ENCODE peak calls at places on chromosomes 16 and 17, in eight cellular contexts. Q, N, I, H, T, W, Z and G are unnamed samples.

GRCh38 chr17:81157848-81158687 is 7.2 kb upstream of the PVALEF start:
- DNase-seq in T (no peak), W (no peak), I (no peak), Z (no peak), N (no peak), H (no peak), Q (no peak), G (no peak)

GRCh38 chr17:28950017-28950751 is 1.1 kb downstream of the PHF12 start:
- DNase-seq in I (peak), W (no peak), N (no peak), Z (peak), H (peak), T (peak), Q (peak), G (no peak)

GRCh38 chr16:75012380-75013081 is 13.7 kb downstream of the ZNRF1 start:
- DNase-seq in I (no peak), H (no peak), Q (no peak), T (no peak), Z (no peak), N (no peak), W (no peak), G (no peak)

GRCh38 chr17:80362428-80363119 is 52.4 kb upstream of the ENDOV start:
- DNase-seq in T (no peak), W (no peak), I (no peak), H (no peak), Z (peak), Q (peak), N (no peak), G (no peak)

GRCh38 chr17:78671607-78672404 is 94.6 kb upstream of the DNAH17 start:
- DNase-seq in I (no peak), H (no peak), Z (no peak), T (no peak), Q (peak), W (no peak), N (no peak), G (no peak)

GRCh38 chr17:41762391-41762790 is 24.1 kb downstream of the JUP start:
- DNase-seq in W (no peak), Q (no peak), N (no peak), T (no peak), H (no peak), I (no peak), Z (no peak), G (no peak)

GRCh38 chr17:76550712-76551615 is 11.1 kb downstream of the PRCD start:
- DNase-seq in T (no peak), Q (peak), H (no peak), Z (no peak), W (no peak), N (no peak), I (no peak), G (no peak)

GRCh38 chr17:7459961-7460545 is 15.2 kb downstream of the CHRNB1 start:
- DNase-seq in Q (no peak), T (no peak), N (no peak), Z (no peak), H (no peak), I (no peak), W (no peak), G (no peak)

GRCh38 chr16:72467157-72467759 is 295.3 kb upstream of the PMFBP1 start:
- DNase-seq in Q (peak), I (no peak), W (peak), T (no peak), N (peak), Z (no peak), H (peak), G (no peak)

GRCh38 chr16:88899901-88900648 is 33.6 kb upstream of the PABPN1L start:
- DNase-seq in Q (no peak), I (no peak), Z (no peak), W (no peak), H (no peak), T (no peak), N (no peak), G (no peak)

GRCh38 chr17:42276359-42276608 is at the start of gene STAT5B:
- DNase-seq in H (peak), N (no peak), Q (peak), W (no peak), I (no peak), T (peak), Z (peak), G (no peak)

GRCh38 chr17:66345264-66345663 is 42.9 kb downstream of the PRKCA start:
- DNase-seq in I (no peak), Z (no peak), H (no peak), Q (no peak), T (no peak), W (no peak), N (no peak), G (no peak)

GRCh38 chr16:73405851-73406250 is 357.9 kb upstream of the ZFHX3 start:
- DNase-seq in W (no peak), I (no peak), Z (no peak), N (no peak), T (no peak), Q (peak), H (no peak), G (no peak)

GRCh38 chr16:80123189-80123588 is 417.6 kb upstream of the DYNLRB2 start:
- DNase-seq in H (no peak), W (no peak), I (no peak), N (no peak), Z (no peak), T (no peak), Q (no peak), G (no peak)

GRCh38 chr16:4361033-4361943 is 10.2 kb upstream of the PAM16 start:
- DNase-seq in T (no peak), I (no peak), N (no peak), Z (no peak), H (no peak), Q (no peak), W (no peak), G (no peak)

GRCh38 chr16:83899978-83900377 is 1.1 kb downstream of the MLYCD start:
- DNase-seq in N (no peak), I (no peak), H (no peak), Q (no peak), T (no peak), Z (no peak), W (no peak), G (no peak)

GRCh38 chr17:33910200-33910857 is 344.8 kb upstream of the CCL2 start:
- DNase-seq in N (no peak), Q (no peak), T (no peak), W (no peak), I (no peak), H (no peak), Z (no peak), G (no peak)

GRCh38 chr16:30002614-30003346 is 6.7 kb downstream of the INO80E start:
- DNase-seq in Q (no peak), N (no peak), Z (no peak), H (no peak), W (no peak), T (no peak), I (no peak), G (no peak)

GRCh38 chr16:85123891-85124635 is 11.8 kb upstream of the CIBAR2 start:
- DNase-seq in Z (peak), T (peak), I (no peak), N (no peak), Q (peak), W (peak), H (peak), G (no peak)

GRCh38 chr16:28845173-28846079 is 722 bp downstream of the TUFM start:
- DNase-seq in N (peak), H (peak), Q (no peak), T (peak), W (no peak), Z (no peak), I (no peak), G (no peak)

GRCh38 chr16:31460582-31461002 is 1.3 kb downstream of the ARMC5 start:
- DNase-seq in Z (no peak), N (peak), Q (peak), I (no peak), H (peak), T (no peak), W (peak), G (no peak)

GRCh38 chr17:726331-726919 is 6.0 kb upstream of the TLCD3A start:
- DNase-seq in T (peak), I (no peak), H (peak), Z (no peak), Q (no peak), W (no peak), N (no peak), G (no peak)

GRCh38 chr17:81399481-81400153 is 4.4 kb downstream of the BAHCC1 start:
- DNase-seq in N (no peak), Q (no peak), Z (no peak), W (no peak), T (no peak), H (no peak), I (no peak), G (no peak)

GRCh38 chr17:61005358-61005757 is 327.7 kb downstream of the BCAS3 start:
- DNase-seq in N (no peak), T (no peak), W (no peak), H (no peak), Z (peak), I (no peak), Q (peak), G (no peak)

GRCh38 chr17:77677637-77678036 is 280.9 kb upstream of the TNRC6C start:
- DNase-seq in I (no peak), Z (no peak), N (no peak), Q (no peak), T (no peak), H (no peak), W (no peak), G (no peak)

GRCh38 chr16:57304169-57305061 is 19.9 kb upstream of the PLLP start:
- DNase-seq in H (no peak), T (peak), I (no peak), Z (peak), Q (peak), N (no peak), W (peak), G (no peak)

GRCh38 chr16:66121466-66121865 is 245.0 kb upstream of the CDH5 start:
- DNase-seq in Q (no peak), T (no peak), I (no peak), W (no peak), N (no peak), Z (no peak), H (no peak), G (no peak)

GRCh38 chr16:15052747-15053476 is 3.0 kb downstream of the NTAN1 start:
- DNase-seq in H (no peak), W (no peak), I (no peak), Q (no peak), T (no peak), Z (no peak), N (no peak), G (no peak)

GRCh38 chr16:15054357-15055140 is 1.3 kb downstream of the NTAN1 start:
- DNase-seq in Q (no peak), Z (no peak), W (no peak), H (no peak), T (no peak), I (no peak), N (no peak), G (no peak)

GRCh38 chr16:15057755-15058417 is 2.0 kb upstream of the NTAN1 start:
- DNase-seq in T (peak), H (no peak), W (no peak), N (no peak), I (no peak), Q (no peak), Z (no peak), G (no peak)

GRCh38 chr16:15053904-15054303 is 2.0 kb downstream of the NTAN1 start:
- DNase-seq in Q (no peak), W (no peak), Z (no peak), I (no peak), H (no peak), T (no peak), N (no peak), G (no peak)

DNA sequence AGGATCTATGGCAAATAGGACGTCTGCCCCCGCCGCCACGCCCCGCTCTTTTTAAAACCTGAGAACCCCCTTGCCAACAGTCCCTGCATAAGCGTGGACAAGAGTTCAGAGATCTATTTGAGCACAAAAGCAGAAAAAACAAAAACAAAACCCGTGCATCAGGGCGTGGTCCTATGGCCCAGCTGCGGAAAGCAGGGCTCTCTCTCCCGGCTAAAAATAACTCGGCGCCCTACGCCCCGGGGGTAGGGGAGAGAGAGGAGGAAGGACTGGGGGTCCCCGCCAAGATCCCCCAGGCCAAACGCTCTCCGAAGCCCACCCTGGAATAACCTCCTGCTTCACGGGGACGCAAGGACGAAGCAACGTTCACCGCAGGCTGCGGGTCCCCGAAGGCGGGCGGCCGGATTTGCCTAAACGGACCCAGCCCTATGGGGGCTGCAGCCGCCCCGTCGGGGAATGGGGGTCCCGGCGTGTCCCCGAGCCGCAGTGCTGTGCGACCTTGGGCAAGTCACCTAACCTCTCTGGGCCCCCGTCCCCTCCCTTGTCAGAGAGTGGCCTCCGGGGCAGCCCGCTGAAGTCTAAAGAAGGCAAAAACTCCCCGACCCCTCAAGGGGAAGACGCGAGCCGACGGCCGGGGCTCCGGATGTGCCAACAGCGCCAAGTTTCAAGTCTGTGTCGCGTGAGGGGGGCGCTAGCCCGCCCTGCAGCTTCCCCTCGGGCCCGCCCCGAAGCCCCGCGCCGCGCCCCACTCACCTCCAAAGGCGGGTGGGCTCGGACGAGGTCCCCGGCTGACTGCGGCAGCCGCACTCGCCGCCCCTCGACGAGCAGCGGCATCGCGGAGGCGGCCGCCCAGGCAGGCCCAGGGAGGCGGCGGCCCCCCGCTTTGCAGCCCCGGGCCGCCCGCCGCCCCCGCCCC is 477 bp downstream of the NTAN1 start:
- DNase-seq in I (no peak), H (peak), Q (peak), W (no peak), T (peak), N (no peak), Z (peak), G (no peak)
- TF ChIP-seq CTCF in I (no peak), H (peak), Q (no peak), W (no peak), T (no peak), N (peak), Z (no peak), G (peak)

DNA sequence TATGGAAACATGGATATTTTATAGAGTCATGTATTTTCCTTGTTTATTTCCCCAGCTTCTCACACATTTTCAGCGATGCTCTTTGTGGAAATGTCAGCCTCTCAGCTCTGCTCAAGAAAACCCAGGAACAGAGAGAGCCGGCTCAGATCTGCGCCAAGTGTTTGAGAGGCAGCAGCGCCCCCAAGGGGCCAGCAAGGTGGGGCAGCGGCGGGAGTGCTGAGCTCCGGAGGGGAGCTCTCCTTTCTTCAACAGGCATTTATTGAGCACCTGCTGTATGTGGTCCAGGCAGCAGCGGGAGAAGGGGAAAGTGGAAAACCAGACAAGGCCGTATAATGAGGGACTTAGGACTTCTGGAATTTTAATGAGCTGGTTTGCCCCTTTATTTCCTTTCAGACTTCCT is 421.1 kb upstream of the C16orf82 start:
- DNase-seq in T (no peak), H (peak), Z (no peak), N (no peak), I (peak), Q (no peak), W (no peak), G (no peak)
- TF ChIP-seq CTCF in T (peak), H (peak), Z (no peak), N (peak), I (peak), Q (no peak), W (no peak), G (peak)

DNA sequence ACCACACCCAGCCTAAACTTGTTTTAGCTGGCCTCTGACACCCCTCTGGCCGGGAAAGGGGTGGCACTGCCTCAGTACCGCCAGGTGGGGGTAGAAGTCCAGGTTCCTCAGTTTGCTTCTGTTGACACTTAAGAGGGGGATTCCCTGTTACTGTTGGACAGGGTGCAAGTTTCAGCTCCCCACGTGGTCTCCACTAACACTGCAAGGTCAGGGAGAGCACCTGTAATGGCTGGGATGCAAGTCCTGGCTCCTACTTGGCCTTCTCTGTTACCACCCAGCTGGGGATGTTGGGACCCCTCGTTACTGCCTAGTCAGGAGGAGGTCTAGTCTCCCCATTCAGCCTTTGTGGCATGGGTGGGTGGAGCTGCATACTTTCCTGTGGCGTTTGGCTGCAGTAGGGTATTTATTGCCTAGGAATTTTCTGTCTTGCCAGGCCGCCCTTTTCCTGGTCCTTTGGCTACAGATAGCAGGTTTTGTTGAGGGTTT is 10.6 kb upstream of the MFAP4 start:
- DNase-seq in I (no peak), Q (no peak), N (no peak), H (peak), T (peak), W (no peak), Z (no peak), G (no peak)
- TF ChIP-seq CTCF in I (no peak), Q (no peak), N (peak), H (peak), T (peak), W (no peak), Z (no peak), G (no peak)

DNA sequence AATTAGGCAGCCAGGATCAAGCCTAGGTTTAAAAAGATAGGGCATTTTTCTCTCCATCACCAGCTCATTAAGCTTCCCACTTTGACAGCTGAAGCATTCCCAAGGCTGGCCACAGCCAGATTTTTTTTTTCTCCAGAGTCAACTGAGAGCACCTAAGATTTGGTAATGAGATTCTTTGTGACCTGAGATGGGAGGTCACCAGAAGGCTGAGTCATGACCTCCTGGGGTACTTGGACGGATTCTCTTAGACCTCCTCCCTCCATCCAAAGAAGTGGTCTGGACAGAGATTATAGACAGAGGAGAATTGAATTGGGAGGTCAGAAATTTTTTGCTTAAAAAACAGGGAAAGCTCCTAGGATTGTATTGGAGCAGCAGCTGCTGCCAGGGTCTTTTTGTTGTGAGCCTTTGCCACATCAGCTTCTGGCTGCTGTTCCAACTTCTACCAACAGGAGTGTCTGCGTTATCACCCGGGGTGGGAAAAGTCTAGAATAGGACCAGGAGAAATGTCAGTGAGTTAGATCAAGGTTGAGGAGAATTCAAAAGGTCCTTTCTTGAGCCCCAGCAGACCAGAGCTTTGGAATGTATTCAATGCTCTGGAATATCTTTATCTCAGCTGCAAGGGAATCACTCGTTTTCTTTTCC is 221.2 kb upstream of the N4BP1 start:
- DNase-seq in I (no peak), W (no peak), Q (no peak), Z (no peak), N (peak), T (no peak), H (peak), G (no peak)
- TF ChIP-seq CTCF in I (peak), W (no peak), Q (no peak), Z (no peak), N (peak), T (no peak), H (peak), G (peak)

GRCh38 chr16:743794-744500 is 3.1 kb upstream of the CIAO3 start:
- DNase-seq in N (no peak), W (no peak), Q (no peak), T (no peak), H (no peak), Z (no peak), I (no peak), G (no peak)
- TF ChIP-seq CTCF in N (peak), W (no peak), Q (no peak), T (no peak), H (peak), Z (no peak), I (peak), G (peak)

GRCh38 chr17:58677204-58677880 is 14.5 kb downstream of the TEX14 start:
- DNase-seq in H (no peak), N (no peak), Z (no peak), T (no peak), I (no peak), Q (peak), W (no peak), G (no peak)

GRCh38 chr17:58684003-58684402 is 7.8 kb downstream of the TEX14 start:
- DNase-seq in Q (no peak), T (no peak), N (no peak), H (no peak), W (no peak), Z (no peak), I (no peak), G (no peak)

GRCh38 chr17:58680038-58680369 is 11.8 kb downstream of the TEX14 start:
- DNase-seq in Q (no peak), I (no peak), H (no peak), W (no peak), N (no peak), Z (no peak), T (no peak), G (no peak)

GRCh38 chr17:58679263-58680037 is 12.4 kb downstream of the TEX14 start:
- DNase-seq in Q (peak), I (no peak), H (no peak), Z (no peak), T (no peak), N (peak), W (no peak), G (no peak)
- TF ChIP-seq CTCF in Q (no peak), I (no peak), H (no peak), Z (no peak), T (no peak), N (peak), W (no peak), G (no peak)

DNA sequence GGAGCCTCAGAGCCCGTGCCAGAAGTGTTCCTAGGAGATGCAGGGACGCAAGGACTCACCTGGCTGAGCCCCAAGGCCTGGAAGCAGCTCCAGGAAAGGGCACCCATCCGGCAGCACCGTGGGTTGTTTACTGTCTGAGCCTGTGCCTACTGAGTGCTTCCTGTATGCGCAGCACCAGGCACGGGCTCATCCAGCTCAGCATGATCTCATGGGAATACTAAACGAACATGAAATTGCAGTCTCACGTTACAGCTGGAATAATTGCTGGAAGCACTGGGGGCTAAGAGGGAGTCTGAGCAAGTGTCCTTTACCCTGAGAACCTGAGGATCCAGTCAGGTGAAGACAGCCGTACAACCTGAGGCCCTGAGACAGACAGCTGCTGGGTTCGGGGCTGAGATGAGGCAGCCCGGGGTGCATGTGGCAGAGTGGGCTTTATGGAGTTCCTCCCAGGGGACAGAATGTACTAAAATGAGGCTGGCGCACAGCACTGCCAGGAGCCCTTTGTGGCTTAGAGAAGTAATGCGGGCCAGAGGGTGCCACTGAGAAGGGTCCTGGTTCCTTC is 5.4 kb downstream of the CTRL start:
- DNase-seq in I (no peak), W (no peak), T (no peak), Z (no peak), H (no peak), N (no peak), Q (no peak), G (no peak)
- TF ChIP-seq CTCF in I (no peak), W (no peak), T (no peak), Z (no peak), H (peak), N (peak), Q (no peak), G (peak)